ENCODE peak calls at places on chromosomes 1 and 21, in four cellular contexts. S is AG04450, B is ovary, H is pancreas. K is an unnamed sample.

GRCh38 chr1:41799723-41800122 is 119.0 kb downstream of the HIVEP3 start:
- DNase-seq in S (no peak), B (no peak), H (no peak), K (no peak)

GRCh38 chr1:61742620-61743431 is 546 bp downstream of the PATJ start:
- DNase-seq in S (no peak), B (peak; percentile 84), H (peak; percentile 46), K (peak; percentile 83)

GRCh38 chr1:12527564-12527963 is 90.4 kb downstream of the DHRS3 start:
- DNase-seq in S (no peak), B (no peak), H (peak; percentile 76), K (peak; percentile 57)

GRCh38 chr1:192962901-192963300 is 96.3 kb downstream of the UCHL5 start:
- DNase-seq in S (no peak), B (no peak), H (no peak), K (no peak)

GRCh38 chr1:7422561-7422960 is 348.5 kb upstream of the VAMP3 start:
- DNase-seq in S (no peak), B (peak; percentile 3), H (no peak), K (peak; percentile 21)

GRCh38 chr1:211386931-211387330 is 60.3 kb downstream of the TRAF5 start:
- DNase-seq in S (peak; percentile 2), B (no peak), H (no peak), K (no peak)

GRCh38 chr1:171263915-171264314 is 15.6 kb downstream of the FMO1 start:
- DNase-seq in S (no peak), B (no peak), H (no peak), K (no peak)

GRCh38 chr1:2388004-2388913 is 3.1 kb downstream of the MORN1 start:
- DNase-seq in S (no peak), B (peak; percentile 18), H (no peak), K (no peak)

GRCh38 chr1:77926561-77927357 is 38.3 kb downstream of the NEXN start:
- DNase-seq in S (no peak), B (no peak), H (no peak), K (no peak)

GRCh38 chr1:104874044-104874443 is 1124.3 kb downstream of the AMY1C start:
- DNase-seq in S (no peak), B (no peak), H (no peak), K (no peak)

GRCh38 chr1:160675641-160676410 is 29.0 kb upstream of the SLAMF1 start:
- DNase-seq in S (peak; percentile 18), B (peak; percentile 64), H (peak; percentile 57), K (peak; percentile 92)

GRCh38 chr21:42545317-42545716 is 31.7 kb downstream of the SLC37A1 start:
- DNase-seq in S (no peak), B (no peak), H (no peak), K (no peak)

GRCh38 chr1:116374340-116375164 is 1.5 kb downstream of the ATP1A1 start:
- DNase-seq in S (no peak), B (no peak), H (no peak), K (no peak)

GRCh38 chr1:162956922-162957321 is 95.9 kb upstream of the CCDC190 start:
- DNase-seq in S (no peak), B (no peak), H (no peak), K (no peak)

GRCh38 chr1:162835157-162835899 is 25.6 kb downstream of the CCDC190 start:
- DNase-seq in S (no peak), B (no peak), H (no peak), K (no peak)

GRCh38 chr1:115475901-115476300 is 137.9 kb upstream of the NGF start:
- DNase-seq in S (no peak), B (no peak), H (no peak), K (no peak)

GRCh38 chr1:168009322-168009721 is 72.5 kb upstream of the MPC2 start:
- DNase-seq in S (no peak), B (no peak), H (no peak), K (no peak)

GRCh38 chr1:93001893-93002292 is 40.6 kb upstream of the DIPK1A start:
- DNase-seq in S (no peak), B (no peak), H (no peak), K (no peak)

GRCh38 chr1:44820945-44821715 is 12.8 kb downstream of the BTBD19 start:
- DNase-seq in S (no peak), B (peak; percentile 44), H (no peak), K (no peak)

GRCh38 chr1:41641941-41642527 is 157.6 kb upstream of the EDN2 start:
- DNase-seq in S (no peak), B (no peak), H (no peak), K (no peak)

GRCh38 chr1:206683313-206683712 is 1.4 kb upstream of the MAPKAPK2 start:
- DNase-seq in S (no peak), B (no peak), H (no peak), K (no peak)

GRCh38 chr1:3590145-3590768 is 21.1 kb downstream of the MEGF6 start:
- DNase-seq in S (no peak), B (no peak), H (no peak), K (no peak)

GRCh38 chr1:209010831-209011230 is 572.7 kb upstream of the CAMK1G start:
- DNase-seq in S (no peak), B (no peak), H (no peak), K (no peak)

GRCh38 chr1:213987422-213987875 is 324 bp upstream of the PROX1 start:
- DNase-seq in S (no peak), B (peak; percentile 56), H (no peak), K (no peak)

GRCh38 chr1:7580923-7581753 is 190.0 kb upstream of the VAMP3 start:
- DNase-seq in S (no peak), B (peak; percentile 5), H (no peak), K (peak; percentile 43)

GRCh38 chr1:99599678-99600175 is 46.2 kb upstream of the PALMD start:
- DNase-seq in S (peak; percentile 77), B (peak; percentile 83), H (no peak), K (peak; percentile 47)

GRCh38 chr1:57367945-57368344 is 55.9 kb downstream of the DAB1 start:
- DNase-seq in S (no peak), B (no peak), H (no peak), K (no peak)

GRCh38 chr1:116152950-116153691 is 41.9 kb downstream of the MAB21L3 start:
- DNase-seq in S (no peak), B (no peak), H (peak; percentile 31), K (no peak)

GRCh38 chr1:17624540-17625256 is 85.2 kb downstream of the ARHGEF10L start:
- DNase-seq in S (no peak), B (no peak), H (peak; percentile 62), K (no peak)

GRCh38 chr1:24594328-24594598 is 38.4 kb downstream of the NCMAP start:
- DNase-seq in S (no peak), B (no peak), H (no peak), K (no peak)

GRCh38 chr1:25747046-25747705 is 52.8 kb upstream of the SELENON start:
- DNase-seq in S (no peak), B (no peak), H (no peak), K (no peak)

GRCh38 chr1:235597867-235598553 is 51.6 kb downstream of the GNG4 start:
- DNase-seq in S (peak; percentile 10), B (no peak), H (no peak), K (peak; percentile 6)

GRCh38 chr1:238404506-238404905 is 513.8 kb upstream of the ZP4 start:
- DNase-seq in S (no peak), B (no peak), H (no peak), K (no peak)

GRCh38 chr1:238409191-238409846 is 518.6 kb upstream of the ZP4 start:
- DNase-seq in S (peak; percentile 4), B (no peak), H (no peak), K (no peak)

GRCh38 chr1:238404921-238405320 is 514.2 kb upstream of the ZP4 start:
- DNase-seq in S (no peak), B (no peak), H (no peak), K (no peak)

GRCh38 chr1:238408737-238409136 is 518.0 kb upstream of the ZP4 start:
- DNase-seq in S (no peak), B (no peak), H (no peak), K (no peak)

GRCh38 chr1:238406098-238406497 is 515.4 kb upstream of the ZP4 start:
- DNase-seq in S (no peak), B (no peak), H (no peak), K (no peak)
- H3K9me3 ChIP-seq in S (peaks cover 2% of the 10 kb centered on the region), B (no peaks in the 10 kb centered on the region), H (no peaks in the 10 kb centered on the region), K (no peaks in the 10 kb centered on the region)

GRCh38 chr1:243595527-243596206 is 254.4 kb downstream of the AKT3 start:
- DNase-seq in S (peak; percentile 32), B (no peak), H (no peak), K (no peak)

GRCh38 chr1:243597383-243597782 is 252.7 kb downstream of the AKT3 start:
- DNase-seq in S (no peak), B (no peak), H (no peak), K (no peak)

GRCh38 chr1:243598433-243598832 is 251.6 kb downstream of the AKT3 start:
- DNase-seq in S (peak; percentile 54), B (no peak), H (no peak), K (no peak)

GRCh38 chr1:243594455-243594854 is 255.6 kb downstream of the AKT3 start:
- DNase-seq in S (no peak), B (no peak), H (no peak), K (no peak)

DNA sequence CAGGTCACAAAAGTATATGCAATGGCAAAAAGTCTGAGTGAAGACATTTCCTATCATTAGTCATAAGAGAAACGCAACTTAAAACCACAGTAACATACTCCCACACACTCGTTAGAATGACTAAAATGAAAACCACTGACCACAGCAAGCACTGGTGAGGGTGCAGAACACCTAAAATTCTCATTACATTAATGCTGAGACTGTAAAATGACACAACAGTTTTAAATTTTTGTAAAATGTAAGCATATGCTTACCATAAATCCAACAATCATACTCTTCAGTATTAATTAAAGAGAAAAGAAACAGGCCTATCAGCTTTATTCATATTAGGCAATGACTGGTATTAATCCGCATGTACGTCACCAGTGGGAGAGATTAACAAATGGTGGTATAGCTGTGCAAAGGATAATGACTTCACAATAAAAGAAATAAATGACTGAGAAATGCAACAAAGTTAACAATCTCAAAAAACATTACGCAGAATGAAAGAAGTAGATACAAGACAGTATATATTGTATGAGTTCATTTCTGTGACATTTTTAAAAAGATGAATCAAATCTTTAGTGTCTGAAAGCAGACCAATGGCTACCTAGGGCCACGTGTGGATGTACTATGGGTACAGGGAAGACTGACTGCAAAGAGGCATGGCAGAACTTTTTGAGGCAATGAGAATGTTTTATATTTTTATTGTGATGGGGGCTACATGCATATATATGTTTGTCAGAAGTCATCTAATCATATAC is 253.4 kb downstream of the AKT3 start:
- DNase-seq in S (peak; percentile 80), B (no peak), H (no peak), K (no peak)
- H3K9me3 ChIP-seq in S (no peaks in the 10 kb centered on the region), B (no peaks in the 10 kb centered on the region), H (no peaks in the 10 kb centered on the region), K (no peaks in the 10 kb centered on the region)

DNA sequence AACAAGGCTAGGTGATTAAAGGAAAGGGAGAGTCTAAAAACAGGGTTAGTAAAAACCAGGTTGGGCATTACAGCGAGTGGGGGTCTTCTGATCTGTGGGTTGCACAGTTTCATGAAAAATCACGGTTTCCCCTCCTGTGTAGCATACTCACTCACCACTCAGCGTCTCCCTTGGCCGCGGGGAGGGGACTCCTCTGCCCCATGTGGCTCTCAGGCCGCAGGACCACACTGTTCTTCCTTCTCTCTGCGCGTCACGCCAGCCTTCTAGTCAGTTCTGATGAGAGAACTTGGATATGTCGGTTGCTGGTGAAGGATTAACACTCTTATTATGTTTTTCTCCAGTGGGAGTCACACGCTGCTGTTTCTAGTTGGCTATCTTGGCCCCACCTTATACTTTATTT is 254.6 kb upstream of the LRRC7 start:
- DNase-seq in S (no peak), B (no peak), H (no peak), K (no peak)
- H3K9me3 ChIP-seq in S (no peaks in the 10 kb centered on the region), B (no peaks in the 10 kb centered on the region), H (no peaks in the 10 kb centered on the region), K (no peaks in the 10 kb centered on the region)

GRCh38 chr1:82299680-82300079 is 498.9 kb downstream of the ADGRL2 start:
- DNase-seq in S (no peak), B (no peak), H (no peak), K (no peak)
- H3K9me3 ChIP-seq in S (no peaks in the 10 kb centered on the region), B (no peaks in the 10 kb centered on the region), H (no peaks in the 10 kb centered on the region), K (no peaks in the 10 kb centered on the region)

K was measured in left lung.